ENCODE peak calls at places on chromosomes 11 and 22, in eight cellular contexts. E, X, D, R, N, K, P and V are unnamed samples. For H3K4me1, the result is how much of the 10 kb centered on the place peaks cover.

GRCh38 chr11:118238397-118238796 is 13.6 kb upstream of the JAML start:
- DNase-seq in E (no peak), X (no peak), D (no peak), R (no peak), N (no peak), K (no peak), P (no peak), V (no peak)

GRCh38 chr11:99351620-99352019 is 330.9 kb downstream of the CNTN5 start:
- DNase-seq in E (no peak), X (peak), D (no peak), R (no peak), N (no peak), K (no peak), P (no peak), V (no peak)

GRCh38 chr11:34245043-34245442 is 112.8 kb downstream of the ABTB2 start:
- DNase-seq in E (no peak), X (no peak), D (no peak), R (no peak), N (no peak), K (no peak), P (no peak), V (no peak)

GRCh38 chr11:19913893-19914249 is 201.2 kb downstream of the NAV2 start:
- DNase-seq in E (no peak), X (no peak), D (no peak), R (no peak), N (no peak), K (no peak), P (no peak), V (no peak)

GRCh38 chr11:101129203-101129943 is at the start of gene PGR:
- DNase-seq in E (peak), X (peak), D (peak), R (peak), N (no peak), K (peak), P (peak), V (no peak)

GRCh38 chr22:17562906-17563870 is at the start of gene SLC25A18:
- DNase-seq in E (peak), X (peak), D (no peak), R (peak), N (no peak), K (no peak), P (no peak), V (no peak)

GRCh38 chr11:71962428-71963038 is 33.7 kb downstream of the RNF121 start:
- DNase-seq in E (no peak), X (peak), D (no peak), R (no peak), N (no peak), K (no peak), P (no peak), V (no peak)

GRCh38 chr11:10298342-10298741 is 4.3 kb upstream of the SBF2 start:
- DNase-seq in E (no peak), X (peak), D (no peak), R (no peak), N (peak), K (no peak), P (no peak), V (no peak)

GRCh38 chr11:37957717-37958116 is 1359.7 kb upstream of the RAG2 start:
- DNase-seq in E (no peak), X (no peak), D (no peak), R (no peak), N (no peak), K (no peak), P (no peak), V (no peak)

GRCh38 chr11:126408901-126409670 is 53.6 kb downstream of the ST3GAL4 start:
- DNase-seq in E (no peak), X (no peak), D (no peak), R (no peak), N (no peak), K (no peak), P (no peak), V (no peak)

GRCh38 chr11:2383823-2384722 is 7.0 kb downstream of the CD81 start:
- DNase-seq in E (no peak), X (no peak), D (no peak), R (no peak), N (no peak), K (no peak), P (peak), V (peak)

GRCh38 chr11:110356769-110357671 is 60.6 kb upstream of the RDX start:
- DNase-seq in E (no peak), X (peak), D (peak), R (no peak), N (peak), K (no peak), P (no peak), V (no peak)

GRCh38 chr11:125263268-125263790 is 98.8 kb downstream of the PKNOX2 start:
- DNase-seq in E (peak), X (peak), D (peak), R (peak), N (peak), K (peak), P (peak), V (peak)

GRCh38 chr11:116072133-116072532 is 567.9 kb upstream of the CADM1 start:
- DNase-seq in E (peak), X (no peak), D (no peak), R (peak), N (no peak), K (no peak), P (no peak), V (no peak)

GRCh38 chr11:44711772-44712608 is 14.8 kb upstream of the TSPAN18 start:
- DNase-seq in E (no peak), X (no peak), D (no peak), R (peak), N (no peak), K (no peak), P (no peak), V (no peak)

GRCh38 chr11:9265211-9266131 is at the start of gene DENND5A:
- DNase-seq in E (peak), X (peak), D (peak), R (peak), N (peak), K (peak), P (peak), V (peak)

GRCh38 chr11:9950462-9950861 is 286.6 kb downstream of the SWAP70 start:
- DNase-seq in E (no peak), X (no peak), D (no peak), R (no peak), N (no peak), K (no peak), P (no peak), V (no peak)

GRCh38 chr22:27771637-27772369 is 29.8 kb downstream of the MN1 start:
- DNase-seq in E (no peak), X (no peak), D (no peak), R (no peak), N (no peak), K (no peak), P (no peak), V (no peak)

GRCh38 chr11:80466570-80466969 is 1025.7 kb upstream of the TENM4 start:
- DNase-seq in E (no peak), X (no peak), D (no peak), R (no peak), N (no peak), K (no peak), P (no peak), V (no peak)

GRCh38 chr11:73205666-73206343 is 12.3 kb upstream of the P2RY2 start:
- DNase-seq in E (no peak), X (peak), D (no peak), R (peak), N (no peak), K (no peak), P (no peak), V (no peak)

GRCh38 chr22:20650294-20651207 is 123.4 kb upstream of the SERPIND1 start:
- DNase-seq in E (no peak), X (no peak), D (no peak), R (peak), N (no peak), K (no peak), P (no peak), V (no peak)

GRCh38 chr22:46086577-46087335 is 63.6 kb upstream of the PPARA start:
- DNase-seq in E (no peak), X (no peak), D (no peak), R (no peak), N (no peak), K (peak), P (no peak), V (peak)

DNA sequence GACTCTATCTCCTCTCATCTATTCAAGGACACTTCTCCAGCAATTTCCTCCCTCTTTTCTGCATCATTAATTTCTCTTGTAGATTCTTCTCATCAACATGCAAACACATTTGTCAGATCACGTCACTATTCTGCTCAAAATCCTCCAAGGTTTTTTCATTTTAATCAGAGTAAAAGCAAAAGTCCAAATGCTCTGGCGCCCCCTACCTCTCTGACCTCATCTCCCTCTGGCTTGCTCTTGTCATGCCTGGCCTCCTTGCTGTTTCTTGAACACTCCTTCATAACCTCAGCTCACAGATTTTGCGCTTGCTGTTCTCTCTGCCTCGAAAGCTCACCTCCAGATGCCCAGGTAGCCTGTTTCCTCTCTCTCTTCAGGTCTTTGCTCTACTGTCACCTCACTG is 22.4 kb downstream of the RTCB start:
- DNase-seq in E (peak), X (peak), D (no peak), R (peak), N (no peak), K (no peak), P (no peak), V (no peak)
- TF ChIP-seq CTCF in E (peak), X (peak), D (peak), R (peak), N (peak), K (peak), P (peak), V (no peak)

DNA sequence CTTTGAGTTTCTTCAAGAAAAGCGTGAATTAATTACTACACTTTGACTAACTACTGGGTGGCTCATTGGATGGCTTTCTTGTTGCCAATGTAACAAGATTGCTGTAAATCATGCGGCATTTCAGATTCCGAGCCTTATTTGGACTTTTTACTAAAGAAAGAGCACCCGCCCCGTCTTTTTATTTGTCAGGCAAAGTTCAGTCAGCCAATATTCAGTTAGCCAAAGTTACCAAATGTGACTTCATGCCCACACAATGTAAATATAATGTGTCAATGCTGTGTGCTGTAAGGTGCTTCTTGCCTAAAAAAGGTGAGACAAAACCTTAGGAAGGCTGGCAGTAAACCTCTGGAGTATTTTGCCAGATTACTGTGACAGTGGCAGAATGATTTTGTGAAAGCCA is 14.8 kb downstream of the FLI1 start:
- DNase-seq in E (no peak), X (no peak), D (no peak), R (no peak), N (no peak), K (no peak), P (no peak), V (no peak)
- H3K4me1 ChIP-seq in E (under half), X (under half), D (under half), R (under half), N (under half), K (half or more), P (under half), V (under half)

DNA sequence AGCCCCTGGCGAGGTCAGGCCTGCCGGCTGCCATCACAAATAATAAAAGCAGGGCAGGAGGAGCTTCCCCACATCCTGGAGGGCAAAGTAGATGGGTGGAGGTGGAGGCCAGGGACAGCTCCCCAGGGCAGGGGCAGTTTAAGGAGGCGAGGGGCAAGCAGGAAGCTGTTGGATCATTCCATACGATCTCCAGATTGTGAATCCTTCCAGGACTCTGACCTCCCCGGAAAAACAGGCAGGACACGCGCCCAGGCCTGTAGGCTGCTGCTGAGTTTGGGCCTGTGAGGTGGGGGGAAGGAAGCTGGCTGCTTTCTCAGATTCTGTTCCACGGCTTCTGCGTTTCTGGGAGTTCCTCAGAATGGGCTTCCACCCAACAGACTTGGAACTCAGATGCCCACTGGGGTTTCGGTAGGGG is 39.1 kb downstream of the SBF1 start:
- DNase-seq in E (no peak), X (no peak), D (no peak), R (no peak), N (no peak), K (no peak), P (no peak), V (no peak)
- H3K4me3 ChIP-seq in E (no peak), X (no peak), D (no peak), R (no peak), N (no peak), K (no peak), P (no peak), V (no peak)

GRCh38 chr22:19105867-19106802 is 16.1 kb downstream of the DGCR2 start:
- DNase-seq in E (peak), X (no peak), D (no peak), R (no peak), N (no peak), K (no peak), P (no peak), V (no peak)
- TF ChIP-seq CTCF in E (peak), X (peak), D (no peak), R (peak), N (no peak), K (peak), P (no peak), V (no peak)

GRCh38 chr11:65912840-65913239 is 6.0 kb downstream of the C11orf68 start:
- DNase-seq in E (no peak), X (peak), D (no peak), R (peak), N (peak), K (no peak), P (no peak), V (no peak)
- H3K4me1 ChIP-seq in E (under half), X (half or more), D (under half), R (under half), N (half or more), K (under half), P (under half), V (under half)

GRCh38 chr11:119317592-119318239 is 786 bp upstream of the MCAM start:
- DNase-seq in E (no peak), X (peak), D (no peak), R (no peak), N (no peak), K (no peak), P (no peak), V (no peak)
- H3K4me3 ChIP-seq in E (peak), X (no peak), D (no peak), R (no peak), N (no peak), K (peak), P (no peak), V (no peak)

GRCh38 chr22:35685731-35686130 is 31.9 kb upstream of the APOL5 start:
- DNase-seq in E (no peak), X (no peak), D (no peak), R (no peak), N (no peak), K (no peak), P (no peak), V (no peak)

GRCh38 chr22:35683560-35683959 is 34.1 kb upstream of the APOL5 start:
- DNase-seq in E (no peak), X (no peak), D (no peak), R (no peak), N (no peak), K (no peak), P (no peak), V (no peak)

GRCh38 chr22:35684732-35685131 is 32.9 kb upstream of the APOL5 start:
- DNase-seq in E (no peak), X (no peak), D (no peak), R (no peak), N (no peak), K (no peak), P (no peak), V (no peak)

GRCh38 chr22:35686298-35686697 is 31.4 kb upstream of the APOL5 start:
- DNase-seq in E (no peak), X (no peak), D (no peak), R (no peak), N (no peak), K (no peak), P (no peak), V (no peak)

DNA sequence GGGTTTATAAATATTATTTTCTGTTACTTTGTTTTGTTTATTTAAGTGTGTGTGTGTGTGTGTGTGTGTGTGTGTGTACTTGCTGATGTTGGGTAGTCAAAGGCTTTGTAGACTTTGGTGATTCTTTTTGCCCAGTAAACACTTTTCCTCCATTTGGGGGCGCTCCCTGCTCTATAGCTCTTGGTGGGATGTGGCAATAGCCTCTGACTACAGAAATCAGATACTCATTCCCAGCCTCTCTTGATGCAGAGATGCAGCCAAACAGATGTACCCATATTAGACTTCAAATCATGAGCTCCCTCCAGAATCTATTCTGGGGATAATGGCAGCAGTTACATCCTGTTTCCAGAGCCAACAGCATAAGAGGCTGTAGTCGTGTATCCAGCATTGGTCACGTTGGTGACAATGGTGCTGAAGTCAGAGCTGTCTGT is 33.4 kb upstream of the APOL5 start:
- DNase-seq in E (peak), X (peak), D (no peak), R (peak), N (no peak), K (no peak), P (peak), V (peak)
- TF ChIP-seq CTCF in E (peak), X (peak), D (no peak), R (peak), N (no peak), K (no peak), P (no peak), V (no peak)